ENCODE peak calls at places on chromosomes 16 and 17, in six cellular contexts. One of them, this sample, is unnamed.

GRCh38 chr17:65154770-65155589 is 17.8 kb downstream of the RGS9 start:
- DNase-seq in stimulated activated CD4-positive, alpha-beta T cell treated with anti-CD3 and anti-CD28 coated beads, TNF-alpha, amount 100 ng/mL, for 48 hours: no peak
- DNase-seq in AG10803: peak; percentile 25
- DNase-seq in iris pigment epithelial cell: peak; percentile 85
- DNase-seq in transverse colon: no peak
- DNase-seq in amniotic epithelial cell: peak; percentile 34
- DNase-seq in this sample: no peak

GRCh38 chr17:67821871-67822367 is 3.4 kb upstream of the BPTF start:
- DNase-seq in AG10803: no peak
- DNase-seq in amniotic epithelial cell: no peak
- DNase-seq in transverse colon: no peak
- DNase-seq in iris pigment epithelial cell: no peak
- DNase-seq in stimulated activated CD4-positive, alpha-beta T cell treated with anti-CD3 and anti-CD28 coated beads, TNF-alpha, amount 100 ng/mL, for 48 hours: no peak
- DNase-seq in this sample: no peak

GRCh38 chr17:75059369-75060345 is 12.6 kb downstream of the KCTD2 start:
- DNase-seq in AG10803: peak; percentile 87
- DNase-seq in iris pigment epithelial cell: peak; percentile 78
- DNase-seq in transverse colon: no peak
- DNase-seq in stimulated activated CD4-positive, alpha-beta T cell treated with anti-CD3 and anti-CD28 coated beads, TNF-alpha, amount 100 ng/mL, for 48 hours: no peak
- DNase-seq in amniotic epithelial cell: peak; percentile 82
- DNase-seq in this sample: peak; percentile 60

GRCh38 chr17:51325471-51325870 is 65.1 kb downstream of the UTP18 start:
- DNase-seq in transverse colon: no peak
- DNase-seq in AG10803: no peak
- DNase-seq in iris pigment epithelial cell: no peak
- DNase-seq in stimulated activated CD4-positive, alpha-beta T cell treated with anti-CD3 and anti-CD28 coated beads, TNF-alpha, amount 100 ng/mL, for 48 hours: no peak
- DNase-seq in amniotic epithelial cell: no peak
- DNase-seq in this sample: no peak

GRCh38 chr17:65230040-65230439 is 92.9 kb downstream of the RGS9 start:
- DNase-seq in amniotic epithelial cell: no peak
- DNase-seq in iris pigment epithelial cell: no peak
- DNase-seq in stimulated activated CD4-positive, alpha-beta T cell treated with anti-CD3 and anti-CD28 coated beads, TNF-alpha, amount 100 ng/mL, for 48 hours: no peak
- DNase-seq in AG10803: no peak
- DNase-seq in transverse colon: no peak
- DNase-seq in this sample: no peak

GRCh38 chr16:27390157-27390556 is 11.8 kb upstream of the IL21R start:
- DNase-seq in transverse colon: no peak
- DNase-seq in stimulated activated CD4-positive, alpha-beta T cell treated with anti-CD3 and anti-CD28 coated beads, TNF-alpha, amount 100 ng/mL, for 48 hours: no peak
- DNase-seq in amniotic epithelial cell: no peak
- DNase-seq in AG10803: no peak
- DNase-seq in iris pigment epithelial cell: no peak
- DNase-seq in this sample: no peak

GRCh38 chr16:19396555-19397011 is 21.1 kb upstream of the TMC5 start:
- DNase-seq in transverse colon: peak; percentile 84
- DNase-seq in AG10803: no peak
- DNase-seq in stimulated activated CD4-positive, alpha-beta T cell treated with anti-CD3 and anti-CD28 coated beads, TNF-alpha, amount 100 ng/mL, for 48 hours: no peak
- DNase-seq in amniotic epithelial cell: peak; percentile 63
- DNase-seq in iris pigment epithelial cell: no peak
- DNase-seq in this sample: no peak

GRCh38 chr17:7884581-7885356 is 3.8 kb upstream of the CHD3 start:
- DNase-seq in AG10803: no peak
- DNase-seq in stimulated activated CD4-positive, alpha-beta T cell treated with anti-CD3 and anti-CD28 coated beads, TNF-alpha, amount 100 ng/mL, for 48 hours: no peak
- DNase-seq in transverse colon: peak; percentile 22
- DNase-seq in amniotic epithelial cell: no peak
- DNase-seq in iris pigment epithelial cell: no peak
- DNase-seq in this sample: no peak

GRCh38 chr17:34318474-34318873 is 761 bp upstream of the CCL8 start:
- DNase-seq in amniotic epithelial cell: no peak
- DNase-seq in AG10803: no peak
- DNase-seq in transverse colon: no peak
- DNase-seq in stimulated activated CD4-positive, alpha-beta T cell treated with anti-CD3 and anti-CD28 coated beads, TNF-alpha, amount 100 ng/mL, for 48 hours: peak; percentile 3
- DNase-seq in iris pigment epithelial cell: no peak
- DNase-seq in this sample: no peak

GRCh38 chr17:6569391-6570302 is 13.3 kb upstream of the PITPNM3 start:
- DNase-seq in transverse colon: no peak
- DNase-seq in amniotic epithelial cell: peak; percentile 21
- DNase-seq in AG10803: no peak
- DNase-seq in stimulated activated CD4-positive, alpha-beta T cell treated with anti-CD3 and anti-CD28 coated beads, TNF-alpha, amount 100 ng/mL, for 48 hours: no peak
- DNase-seq in iris pigment epithelial cell: no peak
- DNase-seq in this sample: no peak

GRCh38 chr17:15479697-15480096 is 12.3 kb upstream of the CDRT4 start:
- DNase-seq in transverse colon: no peak
- DNase-seq in stimulated activated CD4-positive, alpha-beta T cell treated with anti-CD3 and anti-CD28 coated beads, TNF-alpha, amount 100 ng/mL, for 48 hours: no peak
- DNase-seq in AG10803: peak; percentile 41
- DNase-seq in amniotic epithelial cell: peak; percentile 46
- DNase-seq in iris pigment epithelial cell: no peak
- DNase-seq in this sample: no peak

GRCh38 chr16:29763326-29763725 is 14.7 kb upstream of the ZG16 start:
- DNase-seq in transverse colon: no peak
- DNase-seq in AG10803: no peak
- DNase-seq in iris pigment epithelial cell: no peak
- DNase-seq in stimulated activated CD4-positive, alpha-beta T cell treated with anti-CD3 and anti-CD28 coated beads, TNF-alpha, amount 100 ng/mL, for 48 hours: no peak
- DNase-seq in amniotic epithelial cell: no peak
- DNase-seq in this sample: no peak